ENCODE peak calls at places on chromosomes 4 and X, in seven cellular contexts. A, X, I, G, R, Z and N are unnamed samples.

GRCh38 chr4:1794809-1795303 is 1.8 kb downstream of the FGFR3 start:
- DNase-seq in I (no peak), R (no peak), A (no peak), X (no peak), Z (no peak), G (no peak), N (no peak)

GRCh38 chr4:129094347-129094746 is 1.0 kb upstream of the SCLT1 start:
- DNase-seq in I (no peak), X (no peak), Z (no peak), R (no peak), G (no peak), A (no peak), N (no peak)

GRCh38 chr4:8319731-8320385 is 50.3 kb downstream of the HTRA3 start:
- DNase-seq in G (no peak), A (no peak), Z (no peak), X (peak), I (no peak), R (no peak), N (no peak)

GRCh38 chr4:25172964-25173917 is 13.0 kb upstream of the SEPSECS start:
- DNase-seq in I (peak), A (peak), Z (peak), X (no peak), G (no peak), R (no peak), N (peak)

GRCh38 chr4:176838611-176839411 is 46.1 kb upstream of the VEGFC start:
- DNase-seq in Z (no peak), G (no peak), A (peak), X (no peak), R (no peak), I (no peak), N (peak)

GRCh38 chr4:181897935-181898334 is 345.3 kb upstream of the TENM3 start:
- DNase-seq in X (no peak), Z (no peak), I (no peak), A (peak), R (no peak), G (no peak), N (no peak)

GRCh38 chr4:173074501-173074946 is 94.1 kb upstream of the GALNT7 start:
- DNase-seq in A (peak), R (no peak), X (no peak), G (no peak), I (no peak), Z (peak), N (peak)

GRCh38 chrX:52923781-52924241 is 26.7 kb downstream of the FAM156B start:
- DNase-seq in R (no peak), Z (peak), X (no peak), G (no peak), I (no peak), A (peak), N (no peak)

GRCh38 chr4:72931346-72931745 is 138.2 kb downstream of the COX18 start:
- DNase-seq in R (no peak), X (no peak), G (no peak), I (no peak), A (no peak), Z (no peak), N (no peak)

GRCh38 chrX:20414066-20414465 is 147.4 kb upstream of the RPS6KA3 start:
- DNase-seq in X (no peak), A (no peak), G (no peak), Z (no peak), I (no peak), R (no peak), N (no peak)

GRCh38 chr4:152979731-152980330 is 43.7 kb downstream of the FHDC1 start:
- DNase-seq in A (no peak), R (no peak), X (no peak), G (no peak), I (no peak), Z (no peak), N (no peak)

GRCh38 chr4:14879643-14880042 is 122.6 kb upstream of the CPEB2 start:
- DNase-seq in I (no peak), R (no peak), G (no peak), X (no peak), Z (no peak), A (no peak), N (no peak)

GRCh38 chr4:88005086-88005485 is 2.3 kb upstream of the PKD2 start:
- DNase-seq in A (peak), X (no peak), G (no peak), Z (no peak), R (no peak), I (no peak), N (no peak)

GRCh38 chrX:153875391-153876111 is 10.4 kb downstream of the L1CAM start:
- DNase-seq in A (peak), R (peak), G (peak), Z (no peak), I (peak), X (peak), N (no peak)

GRCh38 chrX:86148024-86148511 is at the start of gene DACH2:
- DNase-seq in X (peak), I (peak), R (peak), Z (no peak), G (no peak), A (peak), N (peak)

GRCh38 chrX:69506617-69507499 is 2.7 kb downstream of the NALF2 start:
- DNase-seq in R (no peak), Z (no peak), X (no peak), I (no peak), G (no peak), A (peak), N (no peak)

GRCh38 chrX:119292445-119292844 is 56.4 kb downstream of the PGRMC1 start:
- DNase-seq in R (no peak), A (no peak), Z (no peak), I (no peak), X (no peak), G (no peak), N (no peak)

GRCh38 chr4:53507058-53507457 is 84.2 kb downstream of the LNX1 start:
- DNase-seq in Z (no peak), X (no peak), G (no peak), I (no peak), R (no peak), A (no peak), N (no peak)

GRCh38 chrX:86421771-86422170 is 273.5 kb downstream of the DACH2 start:
- DNase-seq in G (no peak), Z (no peak), X (no peak), I (no peak), A (no peak), R (no peak), N (no peak)

GRCh38 chr4:6175426-6175825 is 24.9 kb downstream of the JAKMIP1 start:
- DNase-seq in I (no peak), G (no peak), R (no peak), Z (no peak), X (no peak), A (no peak), N (no peak)

GRCh38 chr4:125390126-125390525 is 75.4 kb downstream of the FAT4 start:
- DNase-seq in Z (peak), G (no peak), A (peak), I (no peak), X (no peak), R (no peak), N (peak)

GRCh38 chr4:6680372-6681034 is 13.2 kb upstream of the S100P start:
- DNase-seq in X (no peak), Z (no peak), G (no peak), R (no peak), A (no peak), I (no peak), N (no peak)

GRCh38 chr4:38523524-38524448 is 140.2 kb upstream of the KLF3 start:
- DNase-seq in A (no peak), R (no peak), Z (peak), G (peak), I (no peak), X (peak), N (no peak)

GRCh38 chrX:141791856-141792255 is 46.3 kb upstream of the MAGEC3 start:
- DNase-seq in I (peak), R (no peak), G (no peak), Z (no peak), X (no peak), A (no peak), N (no peak)

GRCh38 chr4:110142461-110142860 is 56.0 kb downstream of the ELOVL6 start:
- DNase-seq in X (no peak), I (no peak), G (no peak), A (no peak), R (no peak), Z (no peak), N (no peak)